ENCODE peak calls at places on chromosomes 16 and 17, in four cellular contexts. Y is mesenchymal stem cell, X is fibroblast of lung, Q is neural progenitor cell. E is an unnamed sample.

GRCh38 chr16:87227651-87228015 is 89.6 kb downstream of the C16orf95 start:
- DNase-seq in Q (no peak), Y (no peak), X (peak), E (no peak)

GRCh38 chr17:2792541-2793169 is 3.6 kb upstream of the RAP1GAP2 start:
- DNase-seq in Y (no peak), X (no peak), Q (no peak), E (no peak)

GRCh38 chr17:79905832-79906231 is 66.6 kb upstream of the CBX4 start:
- DNase-seq in X (no peak), Y (no peak), Q (no peak), E (no peak)

GRCh38 chr16:74734361-74735161 is 33.9 kb upstream of the MLKL start:
- DNase-seq in Q (peak), X (no peak), Y (no peak), E (no peak)

GRCh38 chr16:87201052-87201451 is 116.1 kb downstream of the C16orf95 start:
- DNase-seq in X (peak), Y (peak), Q (no peak), E (peak)

GRCh38 chr17:32460054-32460453 is 15.7 kb downstream of the PSMD11 start:
- DNase-seq in Q (no peak), X (no peak), Y (no peak), E (no peak)

GRCh38 chr17:68512247-68512966 is at the start of gene PRKAR1A:
- DNase-seq in X (peak), Y (peak), Q (peak), E (peak)

GRCh38 chr17:72683506-72684404 is 408.7 kb downstream of the SLC39A11 start:
- DNase-seq in X (peak), Q (no peak), Y (peak), E (peak)

GRCh38 chr16:12079411-12079965 is 103.0 kb downstream of the SNX29 start:
- DNase-seq in Y (no peak), X (no peak), Q (no peak), E (no peak)

GRCh38 chr17:15351925-15352324 is 10.5 kb upstream of the TEKT3 start:
- DNase-seq in Q (no peak), X (peak), Y (peak), E (peak)

GRCh38 chr16:85935957-85936760 is 37.2 kb downstream of the IRF8 start:
- DNase-seq in X (peak), Y (no peak), Q (no peak), E (peak)

GRCh38 chr16:69112285-69113129 is 7.1 kb downstream of the HAS3 start:
- DNase-seq in Q (peak), Y (peak), X (no peak), E (no peak)

GRCh38 chr17:80877095-80877828 is 114.4 kb upstream of the CHMP6 start:
- DNase-seq in X (no peak), Y (no peak), Q (no peak), E (no peak)

GRCh38 chr16:55661842-55662479 is 6.2 kb downstream of the SLC6A2 start:
- DNase-seq in Y (no peak), X (no peak), Q (no peak), E (no peak)

GRCh38 chr16:85395207-85395912 is 217.8 kb upstream of the GSE1 start:
- DNase-seq in Q (no peak), Y (peak), X (peak), E (peak)

GRCh38 chr17:28384281-28385036 is 13.0 kb downstream of the SARM1 start:
- DNase-seq in Y (peak), X (no peak), Q (peak), E (no peak)

GRCh38 chr16:59296002-59296401 is 561.9 kb upstream of the GOT2 start:
- DNase-seq in Q (peak), X (peak), Y (peak), E (no peak)

GRCh38 chr17:18187226-18187625 is 3.6 kb downstream of the ALKBH5 start:
- DNase-seq in Q (no peak), X (peak), Y (no peak), E (peak)

GRCh38 chr17:35148144-35148543 is 527 bp downstream of the UNC45B start:
- DNase-seq in Y (no peak), X (no peak), Q (no peak), E (no peak)

GRCh38 chr16:66134875-66135274 is 231.6 kb upstream of the CDH5 start:
- DNase-seq in Q (no peak), Y (no peak), X (no peak), E (no peak)

GRCh38 chr16:24508614-24509013 is 30.8 kb upstream of the RBBP6 start:
- DNase-seq in Y (peak), Q (no peak), X (peak), E (peak)

GRCh38 chr17:37090941-37091340 is 142.2 kb downstream of the AATF start:
- DNase-seq in Y (no peak), Q (no peak), X (no peak), E (no peak)

GRCh38 chr17:17139972-17140589 is 66.1 kb downstream of the PLD6 start:
- DNase-seq in Q (no peak), Y (no peak), X (peak), E (no peak)

GRCh38 chr17:44947461-44948314 is at the start of gene KIF18B:
- DNase-seq in X (peak), Y (peak), Q (peak), E (peak)

GRCh38 chr17:49003557-49004511 is 6.6 kb downstream of the IGF2BP1 start:
- DNase-seq in Y (peak), Q (peak), X (peak), E (no peak)

GRCh38 chr16:74899786-74900185 is 85.1 kb downstream of the WDR59 start:
- DNase-seq in Y (no peak), X (no peak), Q (no peak), E (no peak)

GRCh38 chr17:59558039-59558438 is 7.4 kb upstream of the DHX40 start:
- DNase-seq in Y (peak), X (no peak), Q (no peak), E (no peak)

GRCh38 chr16:2517954-2518605 is 2.1 kb upstream of the AMDHD2 start:
- DNase-seq in X (no peak), Y (no peak), Q (no peak), E (no peak)

DNA sequence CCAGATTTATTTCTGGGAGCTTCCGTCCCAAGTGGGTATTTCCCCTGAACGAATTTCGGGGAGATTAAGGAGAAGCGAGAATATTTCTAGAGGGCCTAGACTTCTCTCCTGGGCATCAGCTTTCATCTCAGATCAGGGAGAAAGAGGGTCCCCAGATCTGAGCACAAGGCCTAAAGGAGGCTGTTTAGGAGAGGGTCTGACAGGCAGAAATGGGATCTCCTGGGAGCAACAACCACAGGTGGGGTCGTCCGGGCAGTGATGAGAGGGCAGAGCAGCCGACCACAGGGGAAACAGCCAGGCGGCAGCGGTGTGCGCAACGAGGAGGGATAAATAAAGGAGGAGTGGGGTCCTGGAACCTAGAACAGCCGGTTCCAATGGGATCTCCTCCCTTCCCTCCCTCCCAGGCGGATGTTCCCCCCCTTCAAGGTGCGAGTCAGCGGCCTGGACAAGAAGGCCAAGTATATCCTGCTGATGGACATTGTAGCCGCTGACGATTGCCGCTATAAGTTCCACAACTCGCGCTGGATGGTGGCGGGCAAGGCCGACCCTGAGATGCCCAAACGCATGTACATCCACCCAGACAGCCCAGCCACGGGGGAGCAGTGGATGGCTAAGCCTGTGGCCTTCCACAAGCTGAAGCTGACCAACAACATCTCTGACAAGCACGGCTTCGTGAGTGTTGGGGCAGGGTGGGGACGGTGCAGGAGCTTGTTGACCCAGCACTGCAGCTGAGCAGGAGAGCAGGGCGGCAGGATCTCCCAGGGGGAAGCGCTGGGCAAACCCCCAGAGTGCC is 1.8 kb downstream of the TBX2 start:
- DNase-seq in Q (peak), X (peak), Y (peak), E (peak)
- H2AFZ ChIP-seq in Q (no peak), X (no peak), Y (no peak), E (no peak)

GRCh38 chr16:58236231-58236690 is 38.4 kb upstream of the CSNK2A2 start:
- DNase-seq in X (peak), Q (peak), Y (peak), E (peak)
- H2AFZ ChIP-seq in X (peak), Q (peak), Y (peak), E (peak)

GRCh38 chr16:307691-308312 is 24.8 kb downstream of the PDIA2 start:
- DNase-seq in Y (no peak), Q (no peak), X (no peak), E (no peak)
- H2AFZ ChIP-seq in Y (no peak), Q (no peak), X (no peak), E (no peak)

GRCh38 chr16:29158031-29158430 is 173.2 kb downstream of the LAT start:
- DNase-seq in Y (no peak), Q (no peak), X (no peak), E (no peak)
- H2AFZ ChIP-seq in Y (no peak), Q (no peak), X (no peak), E (no peak)

E was measured in astrocyte.